ENCODE peak calls at places on chromosomes 1 and 21, in four cellular contexts. One of them, this sample, is unnamed. For H3K4me1 and H3K36me3, the result is how much of the 10 kb centered on the place peaks cover.

GRCh38 chr21:42341776-42342542 is 8.8 kb downstream of the TFF2 start:
- DNase-seq in astrocyte: no peak
- DNase-seq in SJCRH30: no peak
- DNase-seq in heart left ventricle: no peak
- DNase-seq in this sample: no peak

GRCh38 chr1:33397994-33398393 is 32.9 kb downstream of the PHC2 start:
- DNase-seq in heart left ventricle: no peak
- DNase-seq in SJCRH30: no peak
- DNase-seq in astrocyte: no peak
- DNase-seq in this sample: no peak

GRCh38 chr1:215911406-215911968 is 344.4 kb downstream of the KCTD3 start:
- DNase-seq in heart left ventricle: no peak
- DNase-seq in astrocyte: no peak
- DNase-seq in SJCRH30: no peak
- DNase-seq in this sample: no peak

GRCh38 chr1:74245168-74245753 is 10.1 kb downstream of the TNNI3K start:
- DNase-seq in heart left ventricle: no peak
- DNase-seq in SJCRH30: no peak
- DNase-seq in astrocyte: no peak
- DNase-seq in this sample: no peak

GRCh38 chr1:192887426-192887825 is 78.6 kb downstream of the RGS2 start:
- DNase-seq in heart left ventricle: no peak
- DNase-seq in astrocyte: no peak
- DNase-seq in SJCRH30: no peak
- DNase-seq in this sample: no peak

GRCh38 chr1:233735847-233736246 is 121.9 kb downstream of the KCNK1 start:
- DNase-seq in astrocyte: no peak
- DNase-seq in SJCRH30: no peak
- DNase-seq in heart left ventricle: no peak
- DNase-seq in this sample: no peak

GRCh38 chr1:169102567-169102966 is 3.9 kb upstream of the ATP1B1 start:
- DNase-seq in astrocyte: peak
- DNase-seq in heart left ventricle: no peak
- DNase-seq in SJCRH30: peak
- DNase-seq in this sample: no peak

GRCh38 chr1:164660415-164661174 is 101.6 kb downstream of the PBX1 start:
- DNase-seq in astrocyte: peak
- DNase-seq in SJCRH30: peak
- DNase-seq in heart left ventricle: no peak
- DNase-seq in this sample: no peak

GRCh38 chr1:31487894-31488293 is 74.9 kb downstream of the SERINC2 start:
- DNase-seq in astrocyte: no peak
- DNase-seq in SJCRH30: no peak
- DNase-seq in heart left ventricle: no peak
- DNase-seq in this sample: no peak

GRCh38 chr1:153261793-153262371 is 2.4 kb downstream of the LORICRIN start:
- DNase-seq in heart left ventricle: no peak
- DNase-seq in astrocyte: no peak
- DNase-seq in SJCRH30: no peak
- DNase-seq in this sample: no peak

GRCh38 chr1:18144062-18144461 is 36.5 kb downstream of the IGSF21 start:
- DNase-seq in SJCRH30: no peak
- DNase-seq in astrocyte: no peak
- DNase-seq in heart left ventricle: no peak
- DNase-seq in this sample: no peak

GRCh38 chr1:181482521-181483083 is 715 bp upstream of the CACNA1E start:
- DNase-seq in heart left ventricle: peak
- DNase-seq in SJCRH30: no peak
- DNase-seq in astrocyte: no peak
- DNase-seq in this sample: no peak

GRCh38 chr1:225735252-225736149 is 42.1 kb upstream of the SRP9 start:
- DNase-seq in heart left ventricle: peak
- DNase-seq in SJCRH30: peak
- DNase-seq in astrocyte: peak
- DNase-seq in this sample: peak

GRCh38 chr1:99481391-99481996 is 164.4 kb upstream of the PALMD start:
- DNase-seq in astrocyte: peak
- DNase-seq in heart left ventricle: peak
- DNase-seq in SJCRH30: peak
- DNase-seq in this sample: no peak

GRCh38 chr1:165592945-165593823 is 37.9 kb upstream of the MGST3 start:
- DNase-seq in heart left ventricle: peak
- DNase-seq in SJCRH30: peak
- DNase-seq in astrocyte: peak
- DNase-seq in this sample: peak

GRCh38 chr1:93399781-93400180 is 48.1 kb upstream of the FNBP1L start:
- DNase-seq in SJCRH30: no peak
- DNase-seq in heart left ventricle: no peak
- DNase-seq in astrocyte: no peak
- DNase-seq in this sample: no peak

GRCh38 chr1:84048820-84049219 is 49.9 kb upstream of the TTLL7 start:
- DNase-seq in SJCRH30: no peak
- DNase-seq in heart left ventricle: no peak
- DNase-seq in astrocyte: no peak
- DNase-seq in this sample: no peak

GRCh38 chr1:177770096-177770495 is 199.8 kb downstream of the SEC16B start:
- DNase-seq in SJCRH30: no peak
- DNase-seq in astrocyte: no peak
- DNase-seq in heart left ventricle: no peak
- DNase-seq in this sample: no peak

GRCh38 chr1:22930235-22930912 is 42.3 kb downstream of the LACTBL1 start:
- DNase-seq in astrocyte: no peak
- DNase-seq in SJCRH30: peak
- DNase-seq in heart left ventricle: peak
- DNase-seq in this sample: no peak

GRCh38 chr1:33259879-33260278 is 3.6 kb downstream of the ZNF362 start:
- DNase-seq in heart left ventricle: no peak
- DNase-seq in astrocyte: no peak
- DNase-seq in SJCRH30: no peak
- DNase-seq in this sample: no peak

DNA sequence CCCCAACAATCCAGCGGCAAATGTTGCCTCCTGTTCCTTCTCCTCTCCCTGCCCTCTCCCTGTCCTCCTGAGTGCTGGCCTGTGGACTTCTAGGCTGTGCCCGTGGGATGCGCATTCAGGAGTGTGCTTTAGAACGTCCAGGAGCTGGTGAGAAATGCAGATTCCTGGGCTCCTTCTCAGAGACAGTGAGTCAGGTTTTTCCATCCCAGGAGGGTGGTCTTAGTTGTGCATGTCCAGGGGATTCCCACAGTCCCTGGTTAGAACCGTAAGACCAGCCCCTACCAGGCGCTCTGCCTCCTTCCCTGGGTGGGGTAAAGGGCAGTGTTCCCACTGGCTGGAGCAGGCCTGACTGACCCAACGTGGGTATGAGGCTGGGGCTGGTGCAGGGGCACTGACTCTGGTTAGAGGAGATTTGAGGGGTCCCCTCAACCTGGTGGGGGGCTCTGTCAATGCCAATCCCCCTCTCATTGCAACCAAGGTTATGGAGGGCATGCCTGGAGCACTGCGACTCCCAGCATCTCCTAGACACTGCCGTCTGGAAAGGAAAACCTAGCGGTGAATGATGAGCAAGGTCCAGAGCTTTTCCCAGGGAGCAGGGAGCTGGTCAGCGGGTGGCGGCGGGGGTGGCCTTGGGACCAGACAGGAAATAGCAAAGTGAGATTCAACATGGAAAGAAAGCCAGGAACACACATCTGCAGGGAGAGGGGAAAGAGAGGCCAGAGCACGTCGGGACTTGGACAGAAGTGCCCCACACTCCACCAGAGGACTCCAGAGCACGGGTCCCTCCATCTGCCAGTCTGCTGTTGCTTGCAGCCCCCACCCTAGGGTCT is 38.6 kb downstream of the HSPG2 start:
- DNase-seq in astrocyte: peak
- DNase-seq in heart left ventricle: no peak
- DNase-seq in SJCRH30: no peak
- DNase-seq in this sample: peak
- H3K27ac ChIP-seq in astrocyte: no peak
- H3K27ac ChIP-seq in heart left ventricle: peak
- H3K27ac ChIP-seq in SJCRH30: no peak
- H3K27ac ChIP-seq in this sample: peak

GRCh38 chr1:42177551-42177981 is 13.0 kb upstream of the GUCA2A start:
- DNase-seq in astrocyte: peak
- DNase-seq in SJCRH30: no peak
- DNase-seq in heart left ventricle: no peak
- DNase-seq in this sample: no peak
- H3K4me1 ChIP-seq in astrocyte: under half
- H3K4me1 ChIP-seq in SJCRH30: under half
- H3K4me1 ChIP-seq in heart left ventricle: under half
- H3K4me1 ChIP-seq in this sample: under half

DNA sequence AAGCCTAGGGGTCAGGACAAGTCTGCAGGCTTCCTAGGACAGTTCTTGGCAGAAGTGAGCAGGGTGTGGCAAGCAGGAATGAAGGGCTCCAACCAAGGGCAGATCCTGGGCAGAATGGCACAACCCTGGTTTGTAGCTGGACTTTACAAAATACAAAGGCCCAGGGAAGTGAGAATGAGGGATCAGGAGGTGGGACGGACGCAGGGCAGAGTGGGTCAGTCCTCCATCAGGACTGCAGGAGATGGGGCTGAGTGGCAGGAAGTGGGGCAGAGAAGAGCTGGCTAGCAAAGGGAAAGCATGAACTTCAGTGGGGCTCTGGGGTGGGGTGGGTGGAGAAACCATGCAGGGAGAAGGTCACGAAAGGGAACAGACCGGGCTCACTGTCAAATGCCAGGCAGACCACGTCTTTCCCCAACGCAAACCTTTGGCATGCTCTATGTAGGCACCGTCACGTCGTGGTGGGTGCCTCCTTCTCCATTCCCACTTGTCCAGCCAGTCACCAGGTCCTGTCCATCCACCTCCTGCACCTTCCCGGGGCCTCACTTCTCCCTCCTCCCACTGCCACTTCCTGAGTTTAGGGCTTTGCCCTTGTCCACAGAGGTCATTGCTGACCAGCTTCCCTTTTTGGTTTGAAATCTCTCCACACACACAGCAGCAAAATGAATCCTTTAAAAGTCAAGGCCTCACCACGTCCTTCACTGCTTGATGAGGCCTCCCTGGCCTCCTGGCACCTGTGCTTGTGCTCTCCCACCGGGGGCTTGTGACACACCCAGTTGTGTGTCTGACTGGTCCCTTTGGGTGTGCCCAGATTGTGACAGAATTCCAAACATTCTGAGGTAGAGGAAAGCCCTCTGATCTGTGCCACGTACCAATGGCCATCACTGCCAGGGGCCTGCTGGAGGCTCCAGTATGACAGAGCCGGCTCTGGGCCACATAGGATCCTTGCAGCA is 8.7 kb upstream of the CLDN19 start:
- DNase-seq in heart left ventricle: no peak
- DNase-seq in SJCRH30: no peak
- DNase-seq in astrocyte: no peak
- DNase-seq in this sample: no peak
- H3K36me3 ChIP-seq in heart left ventricle: under half
- H3K36me3 ChIP-seq in SJCRH30: under half
- H3K36me3 ChIP-seq in astrocyte: under half
- H3K36me3 ChIP-seq in this sample: half or more

GRCh38 chr1:206963119-206963712 is 7.0 kb downstream of the FCAMR start:
- DNase-seq in SJCRH30: no peak
- DNase-seq in heart left ventricle: no peak
- DNase-seq in astrocyte: no peak
- DNase-seq in this sample: no peak
- H3K27ac ChIP-seq in SJCRH30: no peak
- H3K27ac ChIP-seq in heart left ventricle: no peak
- H3K27ac ChIP-seq in astrocyte: no peak
- H3K27ac ChIP-seq in this sample: no peak

GRCh38 chr1:8015036-8015808 is 10.9 kb downstream of the ERRFI1 start:
- DNase-seq in SJCRH30: peak
- DNase-seq in astrocyte: peak
- DNase-seq in heart left ventricle: no peak
- DNase-seq in this sample: no peak
- H3K4me1 ChIP-seq in SJCRH30: half or more
- H3K4me1 ChIP-seq in astrocyte: half or more
- H3K4me1 ChIP-seq in heart left ventricle: under half
- H3K4me1 ChIP-seq in this sample: under half

DNA sequence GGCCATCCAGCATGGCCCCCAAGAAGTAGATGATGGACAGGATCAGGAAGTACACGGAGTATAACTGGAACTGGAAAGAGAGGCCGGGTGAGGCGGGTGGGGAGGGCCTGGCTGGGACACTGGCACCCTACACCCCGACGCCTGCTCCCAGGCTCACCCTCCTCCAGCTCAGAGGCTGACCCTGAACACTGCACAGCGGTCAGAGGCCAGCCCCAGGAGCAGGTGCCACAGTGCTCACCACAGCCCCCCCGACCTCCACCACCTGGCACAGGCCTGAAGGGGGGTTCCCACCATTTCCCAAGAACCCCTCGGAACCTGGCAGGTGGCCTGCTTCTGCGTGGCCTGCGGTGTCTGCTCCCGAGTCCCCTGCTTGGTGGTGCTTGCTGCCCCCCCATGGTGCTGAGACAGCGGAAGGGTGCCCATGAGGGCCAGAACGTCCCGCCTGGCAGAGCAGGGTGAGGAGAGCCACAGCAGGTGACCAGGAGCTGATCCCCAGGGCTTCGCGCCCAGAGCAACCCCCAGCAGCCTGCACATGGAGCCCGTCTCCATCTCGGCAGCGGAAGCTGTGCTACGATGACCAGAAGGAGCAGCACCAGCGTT is 26.1 kb downstream of the SLC19A1 start:
- DNase-seq in SJCRH30: no peak
- DNase-seq in astrocyte: no peak
- DNase-seq in heart left ventricle: peak
- DNase-seq in this sample: no peak
- H3K36me3 ChIP-seq in SJCRH30: under half
- H3K36me3 ChIP-seq in astrocyte: under half
- H3K36me3 ChIP-seq in heart left ventricle: under half
- H3K36me3 ChIP-seq in this sample: under half

DNA sequence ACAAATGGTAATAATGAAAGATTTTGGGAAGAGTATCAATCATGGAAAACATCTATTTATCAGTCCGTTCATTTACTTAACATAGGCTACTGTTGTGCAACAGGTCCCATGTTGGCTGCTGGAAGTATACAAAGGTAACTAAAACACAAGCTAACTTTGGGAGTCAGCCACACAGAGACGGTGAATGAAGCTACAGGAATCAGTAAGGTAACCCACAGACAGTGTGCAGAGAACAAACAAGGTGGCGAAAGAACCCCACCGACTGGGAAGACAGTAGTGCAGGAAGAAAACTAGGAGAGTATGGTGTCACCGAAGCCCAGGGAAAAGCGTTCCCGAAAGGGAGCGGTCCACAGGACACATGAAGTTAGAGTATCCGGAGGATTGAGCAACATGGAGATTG is 342.3 kb downstream of the SMYD3 start:
- DNase-seq in heart left ventricle: no peak
- DNase-seq in astrocyte: no peak
- DNase-seq in SJCRH30: no peak
- DNase-seq in this sample: no peak
- H3K27ac ChIP-seq in heart left ventricle: no peak
- H3K27ac ChIP-seq in astrocyte: no peak
- H3K27ac ChIP-seq in SJCRH30: no peak
- H3K27ac ChIP-seq in this sample: no peak